ENCODE peak calls at places on chromosomes 2 and 18, in seven cellular contexts. One of them, this sample, is unnamed.

GRCh38 chr2:193679850-193680249 is 1485.1 kb upstream of the TMEFF2 start:
- DNase-seq in H9: no peak
- DNase-seq in A549: no peak
- DNase-seq in HCT116: no peak
- DNase-seq in IMR-90: no peak
- DNase-seq in astrocyte: peak
- DNase-seq in fibroblast of lung: no peak
- DNase-seq in this sample: no peak

GRCh38 chr2:98134138-98134537 is 47.2 kb downstream of the VWA3B start:
- DNase-seq in HCT116: no peak
- DNase-seq in IMR-90: no peak
- DNase-seq in astrocyte: peak
- DNase-seq in fibroblast of lung: no peak
- DNase-seq in H9: peak
- DNase-seq in A549: no peak
- DNase-seq in this sample: no peak

GRCh38 chr18:79634186-79634585 is 45.4 kb upstream of the CTDP1 start:
- DNase-seq in IMR-90: no peak
- DNase-seq in A549: no peak
- DNase-seq in fibroblast of lung: no peak
- DNase-seq in astrocyte: no peak
- DNase-seq in H9: no peak
- DNase-seq in HCT116: no peak
- DNase-seq in this sample: no peak

GRCh38 chr2:221289389-221289788 is 282.7 kb downstream of the EPHA4 start:
- DNase-seq in astrocyte: peak
- DNase-seq in fibroblast of lung: no peak
- DNase-seq in IMR-90: peak
- DNase-seq in A549: no peak
- DNase-seq in H9: no peak
- DNase-seq in HCT116: no peak
- DNase-seq in this sample: no peak

GRCh38 chr18:35444636-35445035 is 53.1 kb downstream of the INO80C start:
- DNase-seq in fibroblast of lung: no peak
- DNase-seq in A549: no peak
- DNase-seq in astrocyte: no peak
- DNase-seq in HCT116: no peak
- DNase-seq in H9: no peak
- DNase-seq in IMR-90: no peak
- DNase-seq in this sample: no peak

GRCh38 chr2:135641156-135642068 is 100.2 kb upstream of the UBXN4 start:
- DNase-seq in astrocyte: no peak
- DNase-seq in A549: no peak
- DNase-seq in fibroblast of lung: no peak
- DNase-seq in HCT116: no peak
- DNase-seq in H9: no peak
- DNase-seq in IMR-90: no peak
- DNase-seq in this sample: no peak

GRCh38 chr2:241225983-241226382 is 37.5 kb downstream of the ANO7 start:
- DNase-seq in IMR-90: no peak
- DNase-seq in fibroblast of lung: no peak
- DNase-seq in astrocyte: no peak
- DNase-seq in A549: no peak
- DNase-seq in H9: no peak
- DNase-seq in HCT116: no peak
- DNase-seq in this sample: no peak

GRCh38 chr2:108988076-108988795 is 784 bp downstream of the EDAR start:
- DNase-seq in fibroblast of lung: no peak
- DNase-seq in HCT116: no peak
- DNase-seq in A549: no peak
- DNase-seq in IMR-90: no peak
- DNase-seq in H9: no peak
- DNase-seq in astrocyte: no peak
- DNase-seq in this sample: no peak

GRCh38 chr18:35949903-35950627 is 22.4 kb upstream of the RMP24 start:
- DNase-seq in fibroblast of lung: peak
- DNase-seq in H9: peak
- DNase-seq in IMR-90: peak
- DNase-seq in HCT116: no peak
- DNase-seq in astrocyte: peak
- DNase-seq in A549: peak
- DNase-seq in this sample: peak

DNA sequence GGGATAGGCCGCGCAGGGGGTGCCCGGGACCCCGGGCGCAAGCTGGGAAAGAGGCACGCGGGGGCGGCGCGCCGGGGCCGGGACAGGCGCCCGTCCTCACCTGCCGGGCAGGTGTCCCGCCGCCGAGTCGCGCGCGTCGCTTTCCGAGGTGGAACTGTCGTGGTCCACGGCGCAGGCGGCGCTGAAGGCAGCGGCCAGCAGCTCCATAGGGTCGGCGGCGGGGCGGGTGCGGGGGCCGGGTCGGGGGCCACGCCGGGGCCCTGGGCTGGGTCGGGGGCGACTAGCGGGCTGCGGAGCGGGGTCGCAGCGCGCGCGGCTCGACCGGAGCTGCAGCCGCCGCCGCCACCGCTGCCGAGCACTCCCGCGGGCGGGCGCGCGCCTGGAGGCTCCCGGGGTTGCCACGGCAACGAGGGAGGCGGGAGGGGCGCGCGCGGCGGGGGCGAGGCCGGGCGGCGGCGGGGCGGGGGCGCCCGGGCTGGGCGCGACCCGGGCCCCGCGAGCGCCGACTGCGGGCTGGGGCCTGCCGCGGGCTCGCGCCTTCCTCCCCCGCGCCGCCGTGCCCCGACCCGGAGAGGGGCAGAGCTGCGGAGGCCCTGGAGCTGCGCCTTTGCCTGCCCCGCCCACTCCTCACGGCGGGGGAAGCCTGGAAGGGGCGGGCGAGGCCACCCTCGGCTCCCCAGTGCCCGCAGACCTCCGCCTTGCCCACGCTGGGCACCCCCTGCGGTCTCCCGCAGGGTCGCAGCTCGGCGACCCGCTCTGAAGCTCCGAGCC is 57.9 kb downstream of the SNORC start:
- DNase-seq in fibroblast of lung: no peak
- DNase-seq in A549: no peak
- DNase-seq in astrocyte: no peak
- DNase-seq in H9: no peak
- DNase-seq in IMR-90: no peak
- DNase-seq in HCT116: no peak
- DNase-seq in this sample: no peak
- H3K4me2 ChIP-seq in fibroblast of lung: no peak
- H3K4me2 ChIP-seq in A549: peak
- H3K4me2 ChIP-seq in astrocyte: peak
- H3K4me2 ChIP-seq in H9: peak
- H3K4me2 ChIP-seq in IMR-90: no peak
- H3K4me2 ChIP-seq in HCT116: no peak
- H3K4me2 ChIP-seq in this sample: no peak

DNA sequence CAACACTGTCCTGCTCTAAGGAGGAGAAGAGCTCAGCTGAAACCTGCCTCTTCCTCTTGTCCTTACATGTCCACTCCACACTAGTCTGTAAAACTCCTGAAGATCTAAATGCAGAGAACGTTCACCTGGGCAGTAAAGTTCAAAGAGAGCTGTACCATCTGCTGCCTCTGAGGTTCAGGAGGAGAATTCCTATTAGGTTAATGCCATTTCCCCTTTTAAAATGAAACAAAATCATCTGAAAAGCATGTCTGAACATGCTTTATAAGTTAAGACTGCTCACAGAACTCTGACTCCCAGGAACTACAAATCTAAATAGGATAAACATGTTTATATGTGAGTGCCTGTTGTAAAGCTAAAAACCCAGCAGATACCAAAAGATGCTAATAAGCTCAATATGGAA is 164.4 kb downstream of the AFF3 start:
- DNase-seq in H9: no peak
- DNase-seq in fibroblast of lung: no peak
- DNase-seq in astrocyte: no peak
- DNase-seq in IMR-90: no peak
- DNase-seq in A549: no peak
- DNase-seq in HCT116: no peak
- DNase-seq in this sample: no peak
- H3K27ac ChIP-seq in H9: no peak
- H3K27ac ChIP-seq in fibroblast of lung: no peak
- H3K27ac ChIP-seq in astrocyte: no peak
- H3K27ac ChIP-seq in IMR-90: peak
- H3K27ac ChIP-seq in A549: no peak
- H3K27ac ChIP-seq in HCT116: no peak
- H3K27ac ChIP-seq in this sample: no peak

GRCh38 chr18:11167778-11168177 is 18.4 kb upstream of the PIEZO2 start:
- DNase-seq in IMR-90: peak
- DNase-seq in fibroblast of lung: peak
- DNase-seq in astrocyte: peak
- DNase-seq in HCT116: no peak
- DNase-seq in A549: no peak
- DNase-seq in H9: no peak
- DNase-seq in this sample: no peak
- H3K4me2 ChIP-seq in IMR-90: peak
- H3K4me2 ChIP-seq in fibroblast of lung: no peak
- H3K4me2 ChIP-seq in astrocyte: no peak
- H3K4me2 ChIP-seq in HCT116: no peak
- H3K4me2 ChIP-seq in A549: no peak
- H3K4me2 ChIP-seq in H9: no peak
- H3K4me2 ChIP-seq in this sample: no peak

DNA sequence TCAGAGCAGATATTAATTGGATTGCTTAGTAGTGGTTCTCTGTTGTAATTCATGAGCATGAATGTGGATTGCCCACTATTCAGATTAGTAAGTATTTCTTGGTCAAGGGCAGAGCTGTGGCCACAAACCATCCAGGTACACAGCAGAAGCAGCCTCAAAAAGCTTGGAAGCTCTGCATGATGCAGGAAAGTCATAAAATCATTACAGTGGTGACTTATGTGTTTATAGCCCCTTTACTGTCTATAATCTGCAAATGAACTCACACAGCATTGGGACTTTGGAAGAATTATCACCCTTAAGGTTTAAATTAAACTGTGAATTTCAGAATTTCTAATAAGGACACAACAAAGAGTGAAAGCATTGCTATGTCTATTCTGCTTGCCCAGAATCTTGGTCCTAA is 1.9 kb upstream of the UGT1A1 start:
- DNase-seq in astrocyte: no peak
- DNase-seq in IMR-90: no peak
- DNase-seq in H9: no peak
- DNase-seq in fibroblast of lung: no peak
- DNase-seq in A549: no peak
- DNase-seq in HCT116: no peak
- DNase-seq in this sample: no peak
- H3K27ac ChIP-seq in astrocyte: no peak
- H3K27ac ChIP-seq in IMR-90: no peak
- H3K27ac ChIP-seq in H9: no peak
- H3K27ac ChIP-seq in fibroblast of lung: no peak
- H3K27ac ChIP-seq in A549: peak
- H3K27ac ChIP-seq in HCT116: no peak
- H3K27ac ChIP-seq in this sample: no peak

GRCh38 chr2:199596549-199596948 is 138.8 kb upstream of the SATB2 start:
- DNase-seq in fibroblast of lung: peak
- DNase-seq in A549: peak
- DNase-seq in IMR-90: peak
- DNase-seq in HCT116: peak
- DNase-seq in H9: no peak
- DNase-seq in astrocyte: no peak
- DNase-seq in this sample: peak
- H3K4me2 ChIP-seq in fibroblast of lung: no peak
- H3K4me2 ChIP-seq in A549: no peak
- H3K4me2 ChIP-seq in IMR-90: no peak
- H3K4me2 ChIP-seq in HCT116: no peak
- H3K4me2 ChIP-seq in H9: no peak
- H3K4me2 ChIP-seq in astrocyte: no peak
- H3K4me2 ChIP-seq in this sample: no peak

GRCh38 chr2:26008095-26008494 is 25.8 kb upstream of the RAB10 start:
- DNase-seq in astrocyte: no peak
- DNase-seq in IMR-90: no peak
- DNase-seq in H9: no peak
- DNase-seq in fibroblast of lung: no peak
- DNase-seq in HCT116: no peak
- DNase-seq in A549: no peak
- DNase-seq in this sample: no peak

GRCh38 chr2:25996844-25997243 is 14.5 kb upstream of the KIF3C start:
- DNase-seq in fibroblast of lung: no peak
- DNase-seq in H9: no peak
- DNase-seq in astrocyte: no peak
- DNase-seq in A549: no peak
- DNase-seq in HCT116: no peak
- DNase-seq in IMR-90: no peak
- DNase-seq in this sample: no peak

GRCh38 chr2:26000561-26001211 is 18.4 kb upstream of the KIF3C start:
- DNase-seq in astrocyte: no peak
- DNase-seq in fibroblast of lung: no peak
- DNase-seq in A549: peak
- DNase-seq in H9: no peak
- DNase-seq in HCT116: no peak
- DNase-seq in IMR-90: no peak
- DNase-seq in this sample: no peak

GRCh38 chr2:26001743-26002341 is 19.5 kb upstream of the KIF3C start:
- DNase-seq in IMR-90: peak
- DNase-seq in HCT116: no peak
- DNase-seq in H9: no peak
- DNase-seq in astrocyte: no peak
- DNase-seq in fibroblast of lung: peak
- DNase-seq in A549: peak
- DNase-seq in this sample: no peak

GRCh38 chr2:26002617-26003310 is 20.5 kb upstream of the KIF3C start:
- DNase-seq in fibroblast of lung: no peak
- DNase-seq in astrocyte: no peak
- DNase-seq in IMR-90: no peak
- DNase-seq in HCT116: no peak
- DNase-seq in A549: no peak
- DNase-seq in H9: no peak
- DNase-seq in this sample: no peak
- H3K27ac ChIP-seq in fibroblast of lung: no peak
- H3K27ac ChIP-seq in astrocyte: no peak
- H3K27ac ChIP-seq in IMR-90: no peak
- H3K27ac ChIP-seq in HCT116: no peak
- H3K27ac ChIP-seq in A549: peak
- H3K27ac ChIP-seq in H9: no peak
- H3K27ac ChIP-seq in this sample: no peak

GRCh38 chr18:63322246-63322645 is 2.7 kb upstream of the BCL2 start:
- DNase-seq in H9: no peak
- DNase-seq in HCT116: no peak
- DNase-seq in astrocyte: no peak
- DNase-seq in A549: no peak
- DNase-seq in IMR-90: no peak
- DNase-seq in fibroblast of lung: no peak
- DNase-seq in this sample: no peak
- H3K4me2 ChIP-seq in H9: no peak
- H3K4me2 ChIP-seq in HCT116: no peak
- H3K4me2 ChIP-seq in astrocyte: no peak
- H3K4me2 ChIP-seq in A549: no peak
- H3K4me2 ChIP-seq in IMR-90: no peak
- H3K4me2 ChIP-seq in fibroblast of lung: no peak
- H3K4me2 ChIP-seq in this sample: no peak

GRCh38 chr18:63099848-63100625 is 219.5 kb downstream of the BCL2 start:
- DNase-seq in HCT116: no peak
- DNase-seq in H9: no peak
- DNase-seq in A549: no peak
- DNase-seq in fibroblast of lung: no peak
- DNase-seq in astrocyte: no peak
- DNase-seq in IMR-90: no peak
- DNase-seq in this sample: peak
- H3K27ac ChIP-seq in HCT116: no peak
- H3K27ac ChIP-seq in H9: no peak
- H3K27ac ChIP-seq in A549: no peak
- H3K27ac ChIP-seq in fibroblast of lung: no peak
- H3K27ac ChIP-seq in astrocyte: no peak
- H3K27ac ChIP-seq in IMR-90: no peak
- H3K27ac ChIP-seq in this sample: peak